ENCODE peak calls at places on chromosomes 12 and 14, in nine cellular contexts. S is pulmonary artery endothelial cell, P is T follicular helper cell, N is HFFc6, M is IMR-90, Q is Calu3, E is choroid plexus epithelial cell, D is ovary, O is pancreas. Z is an unnamed sample.

GRCh38 chr12:47078733-47079364 is 572 bp upstream of the PCED1B start:
- DNase-seq in P (no peak), S (no peak), O (peak), M (peak), E (no peak), D (peak), Q (peak), N (no peak), Z (no peak)

GRCh38 chr14:103108749-103109207 is 14.3 kb downstream of the EXOC3L4 start:
- DNase-seq in N (no peak), Q (no peak), M (peak), O (no peak), D (no peak), S (no peak), P (no peak), E (peak), Z (peak)

GRCh38 chr12:52778833-52779232 is 1.7 kb upstream of the KRT76 start:
- DNase-seq in S (no peak), N (no peak), P (no peak), E (no peak), D (no peak), Q (no peak), O (no peak), M (no peak), Z (no peak)

GRCh38 chr14:100443643-100444042 is 120.5 kb downstream of the SLC25A47 start:
- DNase-seq in N (peak), M (peak), S (no peak), D (no peak), P (no peak), O (no peak), E (peak), Q (no peak), Z (no peak)

GRCh38 chr14:65461730-65462129 is 49.2 kb downstream of the FUT8 start:
- DNase-seq in M (no peak), P (no peak), D (no peak), S (no peak), Q (no peak), N (no peak), O (no peak), E (no peak), Z (no peak)

GRCh38 chr14:68318788-68319187 is 474.1 kb downstream of the ZFP36L1 start:
- DNase-seq in E (peak), D (no peak), S (no peak), M (no peak), P (no peak), O (no peak), N (no peak), Q (no peak), Z (no peak)

GRCh38 chr12:6432991-6433390 is 11.8 kb upstream of the CD27 start:
- DNase-seq in D (no peak), E (no peak), S (no peak), M (no peak), N (no peak), O (no peak), P (no peak), Q (no peak), Z (no peak)

GRCh38 chr14:102183922-102184677 is 44.4 kb downstream of the WDR20 start:
- DNase-seq in S (no peak), O (no peak), N (no peak), P (no peak), D (no peak), E (no peak), Q (no peak), M (no peak), Z (no peak)

GRCh38 chr12:51864701-51865469 is 16.4 kb upstream of the FIGNL2 start:
- DNase-seq in M (no peak), D (no peak), S (no peak), Q (no peak), O (no peak), P (no peak), N (no peak), E (no peak), Z (no peak)

GRCh38 chr12:107921062-107921461 is 146.6 kb downstream of the ASCL4 start:
- DNase-seq in E (no peak), O (no peak), Q (no peak), S (no peak), D (no peak), N (no peak), M (no peak), P (no peak), Z (no peak)

GRCh38 chr12:130764073-130764472 is 48.0 kb upstream of the RIMBP2 start:
- DNase-seq in D (no peak), M (peak), N (peak), P (no peak), E (no peak), Q (no peak), O (no peak), S (no peak), Z (no peak)

GRCh38 chr12:69438539-69438938 is 31.6 kb upstream of the FRS2 start:
- DNase-seq in Q (no peak), E (no peak), N (no peak), P (no peak), S (no peak), M (no peak), D (no peak), O (no peak), Z (no peak)

GRCh38 chr12:10212623-10213131 is at the start of gene GABARAPL1:
- DNase-seq in Q (peak), N (peak), P (peak), S (no peak), E (peak), M (peak), D (peak), O (peak), Z (peak)

GRCh38 chr12:96880220-96880619 is 26.8 kb upstream of the NEDD1 start:
- DNase-seq in M (no peak), N (no peak), Q (no peak), E (peak), P (no peak), D (no peak), S (no peak), O (no peak), Z (no peak)

GRCh38 chr12:121400332-121401139 is 618 bp downstream of the RNF34 start:
- DNase-seq in P (peak), N (peak), M (peak), O (peak), D (no peak), Q (peak), E (peak), S (no peak), Z (peak)

GRCh38 chr12:61538951-61539350 is 721.3 kb upstream of the USP15 start:
- DNase-seq in O (no peak), S (no peak), D (no peak), E (peak), Q (peak), N (no peak), M (no peak), P (no peak), Z (no peak)

GRCh38 chr12:48817957-48818830 is at the start of gene CACNB3:
- DNase-seq in O (peak), P (peak), M (peak), Q (peak), D (peak), N (peak), S (no peak), E (peak), Z (peak)

GRCh38 chr12:105920161-105920684 is 218.5 kb downstream of the NUAK1 start:
- DNase-seq in N (no peak), M (no peak), P (no peak), S (peak), Q (no peak), D (no peak), E (no peak), O (no peak), Z (peak)

GRCh38 chr12:30977124-30977523 is 50.6 kb downstream of the TSPAN11 start:
- DNase-seq in M (no peak), S (no peak), D (no peak), Q (no peak), E (no peak), O (no peak), P (no peak), N (no peak), Z (no peak)

GRCh38 chr14:99155173-99155777 is 116.7 kb downstream of the BCL11B start:
- DNase-seq in S (no peak), O (no peak), N (no peak), M (no peak), D (no peak), E (no peak), Q (no peak), P (no peak), Z (no peak)

GRCh38 chr12:91139981-91140659 is 28.8 kb upstream of the LUM start:
- DNase-seq in P (no peak), N (peak), M (peak), S (no peak), O (no peak), D (no peak), E (peak), Q (no peak), Z (peak)

GRCh38 chr12:116066381-116067230 is 210.9 kb downstream of the MED13L start:
- DNase-seq in Q (peak), D (no peak), N (peak), O (peak), E (peak), P (peak), S (no peak), M (peak), Z (peak)

GRCh38 chr12:754238-754816 is 1.9 kb downstream of the WNK1 start:
- DNase-seq in N (no peak), E (peak), P (no peak), M (no peak), Q (no peak), S (no peak), D (no peak), O (no peak), Z (no peak)

GRCh38 chr14:45699451-45699850 is 446.4 kb upstream of the MIS18BP1 start:
- DNase-seq in E (peak), O (no peak), Q (no peak), P (no peak), S (no peak), D (no peak), N (no peak), M (no peak), Z (no peak)

Z was measured in NCI-H226.